ENCODE peak calls at places on chromosomes 13 and 19, in six cellular contexts. One of them, this sample, is unnamed.

GRCh38 chr13:43441916-43442315 is 344.9 kb downstream of the ENOX1 start:
- DNase-seq in mesendoderm: no peak
- DNase-seq in fibroblast of lung: no peak
- DNase-seq in K562: no peak
- DNase-seq in IMR-90: no peak
- DNase-seq in neural progenitor cell: no peak
- DNase-seq in this sample: no peak

GRCh38 chr19:31436121-31436776 is 87.0 kb upstream of the TSHZ3 start:
- DNase-seq in mesendoderm: no peak
- DNase-seq in fibroblast of lung: no peak
- DNase-seq in IMR-90: peak
- DNase-seq in K562: no peak
- DNase-seq in neural progenitor cell: no peak
- DNase-seq in this sample: peak

GRCh38 chr13:76379341-76380105 is 506.7 kb downstream of the KCTD12 start:
- DNase-seq in IMR-90: no peak
- DNase-seq in fibroblast of lung: no peak
- DNase-seq in neural progenitor cell: no peak
- DNase-seq in mesendoderm: no peak
- DNase-seq in K562: no peak
- DNase-seq in this sample: no peak

GRCh38 chr19:19105365-19106060 is 32.8 kb downstream of the TMEM161A start:
- DNase-seq in mesendoderm: peak
- DNase-seq in fibroblast of lung: peak
- DNase-seq in neural progenitor cell: peak
- DNase-seq in K562: peak
- DNase-seq in IMR-90: no peak
- DNase-seq in this sample: peak

GRCh38 chr13:103431880-103432279 is 365.7 kb upstream of the SLC10A2 start:
- DNase-seq in fibroblast of lung: no peak
- DNase-seq in neural progenitor cell: no peak
- DNase-seq in IMR-90: no peak
- DNase-seq in mesendoderm: no peak
- DNase-seq in K562: no peak
- DNase-seq in this sample: no peak

GRCh38 chr19:3966051-3967017 is 4.6 kb downstream of the DAPK3 start:
- DNase-seq in mesendoderm: no peak
- DNase-seq in IMR-90: no peak
- DNase-seq in K562: no peak
- DNase-seq in fibroblast of lung: no peak
- DNase-seq in neural progenitor cell: peak
- DNase-seq in this sample: no peak

GRCh38 chr13:99218969-99219368 is 18.3 kb downstream of the UBAC2 start:
- DNase-seq in fibroblast of lung: no peak
- DNase-seq in mesendoderm: no peak
- DNase-seq in K562: no peak
- DNase-seq in neural progenitor cell: no peak
- DNase-seq in IMR-90: no peak
- DNase-seq in this sample: no peak

GRCh38 chr19:5877869-5878268 is 7.5 kb upstream of the FUT5 start:
- DNase-seq in K562: no peak
- DNase-seq in IMR-90: no peak
- DNase-seq in mesendoderm: no peak
- DNase-seq in neural progenitor cell: peak
- DNase-seq in fibroblast of lung: no peak
- DNase-seq in this sample: peak

GRCh38 chr19:4080473-4080872 is 13.8 kb upstream of the ZBTB7A start:
- DNase-seq in fibroblast of lung: no peak
- DNase-seq in mesendoderm: no peak
- DNase-seq in neural progenitor cell: no peak
- DNase-seq in IMR-90: no peak
- DNase-seq in K562: no peak
- DNase-seq in this sample: no peak

GRCh38 chr13:45398862-45399261 is 19.3 kb downstream of the SLC25A30 start:
- DNase-seq in neural progenitor cell: no peak
- DNase-seq in K562: no peak
- DNase-seq in IMR-90: no peak
- DNase-seq in fibroblast of lung: no peak
- DNase-seq in mesendoderm: no peak
- DNase-seq in this sample: no peak

GRCh38 chr13:93476175-93476574 is 249.6 kb downstream of the GPC6 start:
- DNase-seq in fibroblast of lung: peak
- DNase-seq in IMR-90: peak
- DNase-seq in K562: no peak
- DNase-seq in neural progenitor cell: no peak
- DNase-seq in mesendoderm: peak
- DNase-seq in this sample: peak

GRCh38 chr13:108306768-108307332 is 37.3 kb downstream of the TNFSF13B start:
- DNase-seq in IMR-90: no peak
- DNase-seq in mesendoderm: no peak
- DNase-seq in fibroblast of lung: no peak
- DNase-seq in neural progenitor cell: no peak
- DNase-seq in K562: no peak
- DNase-seq in this sample: no peak

GRCh38 chr19:16477311-16477710 is 5.5 kb upstream of the EPS15L1 start:
- DNase-seq in neural progenitor cell: no peak
- DNase-seq in IMR-90: no peak
- DNase-seq in fibroblast of lung: no peak
- DNase-seq in mesendoderm: no peak
- DNase-seq in K562: no peak
- DNase-seq in this sample: no peak

GRCh38 chr13:50611117-50611781 is 232.2 kb downstream of the DLEU7 start:
- DNase-seq in IMR-90: no peak
- DNase-seq in neural progenitor cell: no peak
- DNase-seq in K562: no peak
- DNase-seq in mesendoderm: no peak
- DNase-seq in fibroblast of lung: no peak
- DNase-seq in this sample: no peak
- H3K4me2 ChIP-seq in IMR-90: no peak
- H3K4me2 ChIP-seq in neural progenitor cell: no peak
- H3K4me2 ChIP-seq in K562: no peak
- H3K4me2 ChIP-seq in mesendoderm: no peak
- H3K4me2 ChIP-seq in fibroblast of lung: no peak
- H3K4me2 ChIP-seq in this sample: no peak

DNA sequence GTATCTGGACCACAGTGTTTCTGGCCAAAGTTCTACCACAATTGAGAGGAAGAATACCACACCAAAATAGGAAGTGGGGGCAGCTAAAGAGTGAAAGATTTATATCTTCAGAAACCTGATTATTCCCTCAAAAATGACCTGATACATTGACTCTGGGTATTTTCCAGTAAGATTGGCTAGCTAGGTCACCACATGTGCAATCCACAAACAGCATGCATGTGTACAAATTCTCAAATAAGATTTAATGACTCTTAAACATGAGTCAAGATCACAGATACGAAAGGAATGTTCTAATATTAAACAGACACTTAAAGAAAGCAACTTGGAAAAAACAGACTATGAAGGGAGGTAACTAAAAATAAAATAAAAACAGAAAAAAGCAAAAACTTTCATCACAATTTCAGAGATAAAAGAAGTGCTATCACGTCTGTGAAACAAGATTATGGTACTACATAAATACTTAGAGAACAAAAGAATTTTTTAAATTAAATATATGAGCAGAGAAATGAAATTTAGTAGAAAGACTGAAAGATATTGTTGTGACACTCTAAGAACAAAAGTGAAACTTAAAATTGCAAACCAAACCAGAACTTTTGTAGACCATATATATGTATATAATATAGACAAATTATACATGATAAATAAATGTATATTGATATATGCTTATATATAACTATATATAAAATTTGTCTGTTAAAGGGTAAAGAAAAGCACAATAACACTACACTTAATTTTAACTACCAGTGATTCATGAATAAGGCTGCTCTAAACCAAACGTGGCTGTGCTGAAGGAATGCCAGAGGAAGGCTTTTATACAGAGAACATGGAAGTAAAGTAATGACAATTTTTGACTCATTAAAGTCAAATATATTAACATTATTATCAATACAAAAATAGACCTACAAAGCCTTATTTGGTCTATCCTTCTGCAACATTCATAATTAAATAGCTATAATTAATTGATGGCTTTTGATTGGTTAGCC is 1516.5 kb upstream of the PCDH20 start:
- DNase-seq in K562: no peak
- DNase-seq in mesendoderm: no peak
- DNase-seq in fibroblast of lung: peak
- DNase-seq in neural progenitor cell: no peak
- DNase-seq in IMR-90: peak
- DNase-seq in this sample: no peak
- H3K27ac ChIP-seq in K562: no peak
- H3K27ac ChIP-seq in mesendoderm: no peak
- H3K27ac ChIP-seq in fibroblast of lung: no peak
- H3K27ac ChIP-seq in neural progenitor cell: no peak
- H3K27ac ChIP-seq in IMR-90: peak
- H3K27ac ChIP-seq in this sample: no peak

GRCh38 chr13:111206148-111206547 is 91.0 kb downstream of the ARHGEF7 start:
- DNase-seq in fibroblast of lung: no peak
- DNase-seq in K562: no peak
- DNase-seq in mesendoderm: no peak
- DNase-seq in neural progenitor cell: no peak
- DNase-seq in IMR-90: no peak
- DNase-seq in this sample: no peak
- H3K4me2 ChIP-seq in fibroblast of lung: no peak
- H3K4me2 ChIP-seq in K562: no peak
- H3K4me2 ChIP-seq in mesendoderm: no peak
- H3K4me2 ChIP-seq in neural progenitor cell: no peak
- H3K4me2 ChIP-seq in IMR-90: no peak
- H3K4me2 ChIP-seq in this sample: no peak

DNA sequence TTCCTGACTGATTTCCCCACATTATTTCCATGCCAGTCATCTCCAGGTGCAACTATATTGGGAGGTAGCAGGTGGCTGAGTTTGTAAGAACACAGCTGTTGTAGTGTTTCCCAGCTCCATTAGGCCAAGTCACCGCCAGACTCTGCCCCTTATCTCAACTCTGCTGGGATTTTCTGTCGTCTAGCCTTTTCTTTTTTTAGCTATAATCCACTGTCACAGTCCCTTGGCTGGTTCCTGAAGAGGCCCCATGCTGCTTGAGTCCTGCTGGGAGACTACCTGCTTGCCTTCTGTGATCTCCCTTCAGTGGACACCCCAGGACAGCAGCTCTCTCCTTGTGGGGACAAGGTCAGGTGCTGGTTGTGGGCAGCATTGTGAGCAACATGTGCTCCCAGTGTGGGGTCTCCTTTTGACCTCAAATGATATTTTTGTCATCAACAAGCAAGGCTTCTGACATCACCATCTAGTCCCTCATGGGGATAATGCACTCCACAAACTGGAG is 195.0 kb upstream of the ATXN8OS start:
- DNase-seq in fibroblast of lung: no peak
- DNase-seq in neural progenitor cell: no peak
- DNase-seq in IMR-90: no peak
- DNase-seq in K562: no peak
- DNase-seq in mesendoderm: peak
- DNase-seq in this sample: no peak
- H3K27ac ChIP-seq in fibroblast of lung: no peak
- H3K27ac ChIP-seq in neural progenitor cell: no peak
- H3K27ac ChIP-seq in IMR-90: no peak
- H3K27ac ChIP-seq in K562: no peak
- H3K27ac ChIP-seq in mesendoderm: no peak
- H3K27ac ChIP-seq in this sample: no peak

GRCh38 chr19:56594783-56595547 is at the start of gene ZNF71:
- DNase-seq in neural progenitor cell: peak
- DNase-seq in K562: no peak
- DNase-seq in mesendoderm: peak
- DNase-seq in IMR-90: peak
- DNase-seq in fibroblast of lung: peak
- DNase-seq in this sample: peak

GRCh38 chr19:56597696-56598095 is 2.6 kb downstream of the ZNF71 start:
- DNase-seq in mesendoderm: no peak
- DNase-seq in neural progenitor cell: no peak
- DNase-seq in K562: no peak
- DNase-seq in fibroblast of lung: no peak
- DNase-seq in IMR-90: peak
- DNase-seq in this sample: no peak

GRCh38 chr19:56595548-56595899 is 422 bp downstream of the ZNF71 start:
- DNase-seq in mesendoderm: no peak
- DNase-seq in neural progenitor cell: no peak
- DNase-seq in IMR-90: peak
- DNase-seq in fibroblast of lung: no peak
- DNase-seq in K562: no peak
- DNase-seq in this sample: no peak

GRCh38 chr19:56596676-56597075 is 1.6 kb downstream of the ZNF71 start:
- DNase-seq in mesendoderm: no peak
- DNase-seq in fibroblast of lung: no peak
- DNase-seq in K562: no peak
- DNase-seq in neural progenitor cell: no peak
- DNase-seq in IMR-90: no peak
- DNase-seq in this sample: no peak

GRCh38 chr19:56594446-56594782 is 688 bp upstream of the ZNF71 start:
- DNase-seq in K562: no peak
- DNase-seq in neural progenitor cell: no peak
- DNase-seq in fibroblast of lung: no peak
- DNase-seq in IMR-90: no peak
- DNase-seq in mesendoderm: no peak
- DNase-seq in this sample: no peak
- H3K4me2 ChIP-seq in K562: no peak
- H3K4me2 ChIP-seq in neural progenitor cell: peak
- H3K4me2 ChIP-seq in fibroblast of lung: no peak
- H3K4me2 ChIP-seq in IMR-90: peak
- H3K4me2 ChIP-seq in mesendoderm: no peak
- H3K4me2 ChIP-seq in this sample: peak

DNA sequence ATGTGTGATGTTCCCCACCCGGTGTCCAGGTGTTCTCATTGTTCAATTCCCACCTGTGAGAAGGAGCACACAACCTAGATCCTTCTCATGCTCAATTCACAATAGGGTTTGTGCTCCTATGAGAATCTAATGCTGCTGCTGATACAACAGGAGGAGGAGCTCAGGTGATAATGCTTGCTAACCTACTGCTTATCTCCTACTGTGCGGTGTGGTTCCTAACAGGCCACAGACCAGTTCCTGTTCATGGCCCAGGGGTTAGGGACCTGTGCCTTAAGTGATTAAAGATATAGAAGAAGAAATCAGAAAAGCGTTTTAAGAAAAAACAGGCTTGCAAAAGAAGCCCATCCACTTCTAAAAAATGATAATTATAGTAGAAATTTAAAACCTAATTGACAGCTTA is 17.5 kb downstream of the DLEU7 start:
- DNase-seq in IMR-90: no peak
- DNase-seq in K562: no peak
- DNase-seq in fibroblast of lung: no peak
- DNase-seq in mesendoderm: peak
- DNase-seq in neural progenitor cell: no peak
- DNase-seq in this sample: no peak
- H3K27ac ChIP-seq in IMR-90: no peak
- H3K27ac ChIP-seq in K562: no peak
- H3K27ac ChIP-seq in fibroblast of lung: no peak
- H3K27ac ChIP-seq in mesendoderm: no peak
- H3K27ac ChIP-seq in neural progenitor cell: no peak
- H3K27ac ChIP-seq in this sample: no peak